ENCODE peak calls at places on chromosomes 2 and 18, in six cellular contexts. E, Z, Y, T, V and G are unnamed samples. For H3K9me3, the result is how much of the 10 kb centered on the place peaks cover.

GRCh38 chr18:3935316-3935715 is 485.3 kb downstream of the TGIF1 start:
- DNase-seq in T (no peak), Z (no peak), Y (no peak), E (no peak), V (no peak), G (no peak)

GRCh38 chr2:198113316-198113715 is 308.9 kb downstream of the PLCL1 start:
- DNase-seq in T (no peak), E (no peak), V (no peak), Z (no peak), Y (no peak), G (no peak)

GRCh38 chr2:165952600-165953210 is 871 bp downstream of the TTC21B start:
- DNase-seq in E (no peak), Z (no peak), Y (no peak), T (no peak), V (no peak), G (no peak)

GRCh38 chr2:237199577-237199976 is 113.9 kb downstream of the COPS8 start:
- DNase-seq in T (no peak), Z (peak), E (peak), V (no peak), Y (no peak), G (peak)

GRCh38 chr2:18987592-18988073 is 370.8 kb downstream of the OSR1 start:
- DNase-seq in E (no peak), T (peak), V (peak), Z (peak), Y (no peak), G (peak)

GRCh38 chr2:237687666-237688065 is 60.3 kb downstream of the LRRFIP1 start:
- DNase-seq in V (no peak), Y (peak), E (peak), Z (peak), T (peak), G (peak)

GRCh38 chr2:191218292-191218898 is 26.8 kb upstream of the MYO1B start:
- DNase-seq in Y (no peak), T (no peak), E (peak), Z (peak), V (no peak), G (peak)

GRCh38 chr2:29829841-29830240 is 91.5 kb downstream of the ALK start:
- DNase-seq in T (no peak), Z (no peak), E (no peak), V (no peak), Y (no peak), G (no peak)

GRCh38 chr2:85754313-85755095 is 713 bp downstream of the ATOH8 start:
- DNase-seq in T (no peak), V (peak), Z (peak), E (peak), Y (peak), G (no peak)

GRCh38 chr18:10169064-10169562 is 255.3 kb downstream of the VAPA start:
- DNase-seq in T (no peak), E (no peak), Y (no peak), Z (no peak), V (no peak), G (no peak)

GRCh38 chr2:240922982-240923537 is 16.9 kb downstream of the CROCC2 start:
- DNase-seq in V (peak), Z (peak), E (no peak), T (no peak), Y (no peak), G (peak)

GRCh38 chr2:53559302-53559967 is 208.2 kb upstream of the CHAC2 start:
- DNase-seq in T (no peak), E (no peak), Y (no peak), V (no peak), Z (no peak), G (no peak)

GRCh38 chr2:164803772-164804466 is 37.7 kb downstream of the COBLL1 start:
- DNase-seq in V (no peak), Z (no peak), Y (no peak), T (no peak), E (no peak), G (no peak)

GRCh38 chr2:227783404-227784138 is 30.1 kb upstream of the CCL20 start:
- DNase-seq in Y (no peak), Z (no peak), E (no peak), T (no peak), V (no peak), G (no peak)

GRCh38 chr2:97742381-97742847 is 29.0 kb downstream of the ZAP70 start:
- DNase-seq in V (no peak), Y (no peak), Z (no peak), T (no peak), E (no peak), G (no peak)

GRCh38 chr2:82837588-82838304 is 1621.3 kb downstream of the SUCLG1 start:
- DNase-seq in Z (no peak), E (no peak), Y (no peak), T (no peak), V (no peak), G (no peak)

GRCh38 chr18:23716966-23717365 is 27.7 kb downstream of the LAMA3 start:
- DNase-seq in Z (no peak), Y (no peak), V (no peak), T (no peak), E (no peak), G (no peak)

GRCh38 chr2:72128843-72129227 is 18.8 kb downstream of the CYP26B1 start:
- DNase-seq in V (no peak), Z (no peak), E (peak), T (no peak), Y (no peak), G (no peak)

GRCh38 chr2:227164745-227165350 is 424 bp downstream of the COL4A3 start:
- DNase-seq in V (peak), T (no peak), Y (no peak), Z (peak), E (peak), G (peak)

GRCh38 chr2:56077352-56077915 is 106.4 kb upstream of the CCDC85A start:
- DNase-seq in Y (no peak), V (no peak), E (peak), T (no peak), Z (no peak), G (no peak)

GRCh38 chr2:128623776-128624424 is 305.2 kb upstream of the HS6ST1 start:
- DNase-seq in E (no peak), Y (no peak), T (no peak), V (no peak), Z (no peak), G (no peak)

GRCh38 chr18:25223211-25223610 is 128.8 kb downstream of the ZNF521 start:
- DNase-seq in Z (no peak), T (no peak), V (no peak), E (peak), Y (no peak), G (no peak)

GRCh38 chr2:51597086-51597485 is 565.2 kb upstream of the NRXN1 start:
- DNase-seq in V (no peak), E (no peak), Y (no peak), Z (no peak), T (no peak), G (no peak)

GRCh38 chr2:231222318-231223000 is 24.0 kb downstream of the ARMC9 start:
- DNase-seq in E (no peak), T (no peak), Y (no peak), V (no peak), Z (no peak), G (no peak)
- H3K27ac ChIP-seq in E (no peak), T (peak), Y (no peak), V (no peak), Z (peak), G (no peak)

DNA sequence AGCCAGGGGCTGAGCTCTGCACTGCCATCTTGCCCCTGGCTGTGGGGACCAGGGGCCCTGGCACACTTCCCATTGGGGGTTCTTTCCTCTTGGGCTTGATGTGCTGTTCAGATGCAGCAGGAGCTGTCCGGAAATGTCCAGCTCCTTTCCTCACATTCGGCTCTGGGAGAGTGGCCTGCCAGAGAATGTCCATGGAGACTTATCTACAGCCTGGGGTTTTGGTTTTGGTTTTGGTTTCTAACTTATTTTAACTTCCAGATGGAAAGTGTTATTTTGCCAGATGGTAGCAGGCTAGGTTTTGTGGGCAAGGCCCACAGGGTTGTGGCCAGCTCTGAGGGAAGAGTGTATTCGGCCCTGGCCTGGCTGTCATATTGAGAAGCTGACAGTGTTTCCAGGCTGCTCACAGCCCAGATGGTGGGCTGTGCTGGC is 177.3 kb downstream of the ANKRD30B start:
- DNase-seq in V (no peak), Z (no peak), E (no peak), Y (no peak), T (no peak), G (no peak)
- H3K9me3 ChIP-seq in V (under half), Z (under half), E (half or more), Y (under half), T (under half), G (under half)

GRCh38 chr2:190106783-190107182 is 44.3 kb upstream of the MSTN start:
- DNase-seq in V (no peak), Y (no peak), E (no peak), Z (no peak), T (no peak), G (no peak)

GRCh38 chr2:190110699-190111098 is 48.2 kb upstream of the MSTN start:
- DNase-seq in Z (no peak), V (no peak), Y (no peak), E (no peak), T (no peak), G (no peak)

GRCh38 chr2:190105554-190105953 is 43.0 kb upstream of the MSTN start:
- DNase-seq in V (no peak), E (no peak), Z (no peak), T (peak), Y (no peak), G (no peak)

GRCh38 chr2:190110131-190110530 is 47.6 kb upstream of the MSTN start:
- DNase-seq in V (no peak), Z (no peak), E (no peak), T (no peak), Y (no peak), G (no peak)

GRCh38 chr2:190107409-190107808 is 44.9 kb upstream of the MSTN start:
- DNase-seq in Z (no peak), T (no peak), E (no peak), Y (no peak), V (no peak), G (no peak)
- H3K27ac ChIP-seq in Z (no peak), T (no peak), E (no peak), Y (no peak), V (no peak), G (no peak)

GRCh38 chr2:230343747-230344146 is 16.8 kb downstream of the SP140L start:
- DNase-seq in T (no peak), Z (no peak), V (no peak), Y (no peak), E (no peak), G (no peak)
- H3K9me3 ChIP-seq in T (under half), Z (under half), V (under half), Y (under half), E (under half), G (under half)

GRCh38 chr18:46253498-46253897 is 149.3 kb downstream of the HAUS1 start:
- DNase-seq in Z (peak), E (no peak), T (no peak), Y (no peak), V (no peak), G (peak)

GRCh38 chr18:46250812-46251173 is 146.6 kb downstream of the HAUS1 start:
- DNase-seq in Y (no peak), V (no peak), T (no peak), Z (no peak), E (no peak), G (no peak)

GRCh38 chr18:46250084-46250811 is 146.1 kb downstream of the HAUS1 start:
- DNase-seq in V (no peak), E (no peak), Y (peak), T (peak), Z (no peak), G (no peak)

GRCh38 chr18:46256078-46256477 is 151.9 kb downstream of the HAUS1 start:
- DNase-seq in V (no peak), Y (no peak), Z (no peak), E (no peak), T (no peak), G (no peak)

GRCh38 chr18:46252754-46253153 is 148.6 kb downstream of the HAUS1 start:
- DNase-seq in E (no peak), Y (no peak), Z (no peak), T (no peak), V (no peak), G (no peak)
- H3K27ac ChIP-seq in E (no peak), Y (no peak), Z (no peak), T (peak), V (no peak), G (no peak)

GRCh38 chr2:212871597-212871996 is 279.8 kb downstream of the IKZF2 start:
- DNase-seq in V (no peak), T (no peak), Y (no peak), Z (no peak), E (no peak), G (no peak)
- H3K9me3 ChIP-seq in V (under half), T (under half), Y (under half), Z (under half), E (under half), G (under half)

GRCh38 chr2:207543272-207543671 is 13.5 kb downstream of the CREB1 start:
- DNase-seq in Y (no peak), Z (no peak), V (no peak), E (no peak), T (no peak), G (no peak)

GRCh38 chr2:207546822-207547221 is 17.1 kb downstream of the CREB1 start:
- DNase-seq in Z (no peak), T (no peak), Y (no peak), V (no peak), E (no peak), G (no peak)

GRCh38 chr2:207549145-207549544 is 19.4 kb downstream of the CREB1 start:
- DNase-seq in V (no peak), Y (no peak), E (no peak), Z (no peak), T (no peak), G (no peak)
- H3K27ac ChIP-seq in V (peak), Y (no peak), E (no peak), Z (no peak), T (no peak), G (no peak)

GRCh38 chr2:223998983-223999382 is 40.1 kb downstream of the SERPINE2 start:
- DNase-seq in E (no peak), V (no peak), T (no peak), Z (no peak), Y (no peak), G (no peak)
- H3K9me3 ChIP-seq in E (under half), V (under half), T (under half), Z (under half), Y (under half), G (under half)

GRCh38 chr2:20702563-20702962 is 35.6 kb downstream of the GDF7 start:
- DNase-seq in Z (no peak), Y (no peak), E (no peak), V (no peak), T (no peak), G (no peak)
- H3K27ac ChIP-seq in Z (no peak), Y (no peak), E (no peak), V (no peak), T (no peak), G (no peak)